ENCODE peak calls at places on chromosome 1, in six cellular contexts. X, J, P, I, Z and U are unnamed samples.

GRCh38 chr1:196607940-196608339 is 300 bp downstream of the KCNT2 start:
- DNase-seq in J (no peak), P (no peak), Z (no peak), I (no peak), X (peak; percentile 5), U (no peak)

GRCh38 chr1:207823880-207824566 is 72.2 kb downstream of the CD46 start:
- DNase-seq in P (peak; percentile 87), X (peak; percentile 98), J (peak; percentile 31), I (peak; percentile 35), Z (peak; percentile 60), U (no peak)

GRCh38 chr1:112383759-112384370 is 12.1 kb upstream of the CTTNBP2NL start:
- DNase-seq in J (no peak), Z (no peak), X (no peak), I (no peak), P (no peak), U (no peak)

GRCh38 chr1:186008920-186009737 is 274.9 kb downstream of the HMCN1 start:
- DNase-seq in J (no peak), P (no peak), Z (no peak), X (peak; percentile 98), I (no peak), U (no peak)

GRCh38 chr1:65890201-65890600 is 97.5 kb downstream of the PDE4B start:
- DNase-seq in J (no peak), Z (no peak), P (no peak), I (no peak), X (no peak), U (no peak)

GRCh38 chr1:162722036-162722435 is 68.5 kb upstream of the HSD17B7 start:
- DNase-seq in Z (no peak), P (no peak), J (no peak), I (no peak), X (no peak), U (no peak)

GRCh38 chr1:237799762-237800474 is 90.8 kb downstream of the ZP4 start:
- DNase-seq in I (peak; percentile 64), Z (peak; percentile 82), J (peak; percentile 72), P (no peak), X (no peak), U (peak; percentile 62)

GRCh38 chr1:227437495-227438008 is 119.3 kb upstream of the CDC42BPA start:
- DNase-seq in J (no peak), P (no peak), Z (no peak), I (no peak), X (peak; percentile 82), U (no peak)

GRCh38 chr1:163406787-163407186 is 85.0 kb downstream of the NUF2 start:
- DNase-seq in I (no peak), Z (no peak), X (peak; percentile 2), J (no peak), P (no peak), U (no peak)

GRCh38 chr1:33220701-33221384 is 35.4 kb upstream of the ZNF362 start:
- DNase-seq in Z (no peak), J (no peak), I (no peak), X (peak; percentile 56), P (no peak), U (peak; percentile 46)

GRCh38 chr1:54118704-54119103 is 34.1 kb downstream of the CDCP2 start:
- DNase-seq in P (no peak), I (no peak), J (no peak), Z (no peak), X (peak; percentile 44), U (no peak)

GRCh38 chr1:182173791-182174190 is 112.3 kb upstream of the ZNF648 start:
- DNase-seq in X (no peak), P (no peak), Z (no peak), I (no peak), J (no peak), U (no peak)

GRCh38 chr1:119795471-119795870 is 15.8 kb downstream of the REG4 start:
- DNase-seq in I (no peak), X (no peak), J (no peak), P (no peak), Z (no peak), U (no peak)

GRCh38 chr1:165409957-165410356 is 35.0 kb downstream of the RXRG start:
- DNase-seq in J (no peak), Z (no peak), X (no peak), I (no peak), P (no peak), U (no peak)

GRCh38 chr1:245094954-245095353 is 59.8 kb upstream of the KIF26B start:
- DNase-seq in Z (no peak), P (no peak), J (no peak), X (no peak), I (no peak), U (no peak)

GRCh38 chr1:92968138-92969032 is 7.1 kb upstream of the DIPK1A start:
- DNase-seq in P (no peak), I (no peak), Z (no peak), X (no peak), J (no peak), U (no peak)

GRCh38 chr1:217088521-217089221 is 365.4 kb upstream of the ESRRG start:
- DNase-seq in X (no peak), J (no peak), I (no peak), P (no peak), Z (no peak), U (no peak)

GRCh38 chr1:13583964-13584791 is 546 bp downstream of the PDPN start:
- DNase-seq in I (peak; percentile 40), P (no peak), X (peak; percentile 38), Z (peak; percentile 44), J (peak; percentile 68), U (no peak)

GRCh38 chr1:149962039-149962647 is 25.5 kb upstream of the MTMR11 start:
- DNase-seq in X (peak; percentile 90), P (peak; percentile 59), I (peak; percentile 57), J (peak; percentile 44), Z (peak; percentile 38), U (no peak)

GRCh38 chr1:3587133-3587733 is 24.1 kb downstream of the MEGF6 start:
- DNase-seq in Z (no peak), X (no peak), J (no peak), I (no peak), P (no peak), U (no peak)

GRCh38 chr1:26225033-26225831 is 8.8 kb upstream of the CEP85 start:
- DNase-seq in I (peak; percentile 70), Z (peak; percentile 84), J (peak; percentile 95), P (peak; percentile 50), X (peak; percentile 8), U (no peak)

GRCh38 chr1:209727785-209728184 is 23.1 kb downstream of the HSD11B1 start:
- DNase-seq in P (no peak), Z (no peak), X (no peak), I (no peak), J (no peak), U (no peak)

GRCh38 chr1:65595724-65596123 is 175.3 kb downstream of the LEPR start:
- DNase-seq in Z (no peak), X (no peak), I (no peak), J (no peak), P (no peak), U (no peak)

GRCh38 chr1:57142999-57143398 is 177.2 kb upstream of the C8B start:
- DNase-seq in P (no peak), Z (no peak), X (no peak), I (no peak), J (no peak), U (no peak)

GRCh38 chr1:109398343-109399225 is 866 bp upstream of the SORT1 start:
- DNase-seq in I (no peak), J (no peak), X (no peak), Z (no peak), P (no peak), U (no peak)

GRCh38 chr1:207813513-207813881 is 61.6 kb downstream of the CD46 start:
- DNase-seq in J (no peak), X (no peak), P (no peak), Z (no peak), I (no peak), U (no peak)

DNA sequence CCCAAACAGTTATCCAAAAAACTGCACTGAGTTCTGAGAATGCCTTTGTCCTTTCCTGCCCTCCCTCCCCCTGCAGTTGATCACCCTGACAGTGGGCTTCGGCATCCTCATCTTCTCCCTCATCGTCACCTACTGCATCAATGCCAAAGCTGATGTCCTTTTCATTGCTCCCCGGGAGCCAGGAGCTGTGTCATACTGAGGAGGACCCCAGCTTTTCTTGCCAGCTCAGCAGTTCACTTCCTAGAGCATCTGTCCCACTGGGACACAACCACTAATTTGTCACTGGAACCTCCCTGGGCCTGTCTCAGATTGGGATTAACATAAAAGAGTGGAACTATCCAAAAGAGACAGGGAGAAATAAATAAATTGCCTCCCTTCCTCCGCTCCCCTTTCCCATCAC is 8.8 kb upstream of the NHLH1 start:
- DNase-seq in I (no peak), X (no peak), P (no peak), J (no peak), Z (no peak), U (no peak)
- TF ChIP-seq CTCF in I (no peak), X (no peak), P (no peak), J (no peak), Z (no peak), U (no peak)

DNA sequence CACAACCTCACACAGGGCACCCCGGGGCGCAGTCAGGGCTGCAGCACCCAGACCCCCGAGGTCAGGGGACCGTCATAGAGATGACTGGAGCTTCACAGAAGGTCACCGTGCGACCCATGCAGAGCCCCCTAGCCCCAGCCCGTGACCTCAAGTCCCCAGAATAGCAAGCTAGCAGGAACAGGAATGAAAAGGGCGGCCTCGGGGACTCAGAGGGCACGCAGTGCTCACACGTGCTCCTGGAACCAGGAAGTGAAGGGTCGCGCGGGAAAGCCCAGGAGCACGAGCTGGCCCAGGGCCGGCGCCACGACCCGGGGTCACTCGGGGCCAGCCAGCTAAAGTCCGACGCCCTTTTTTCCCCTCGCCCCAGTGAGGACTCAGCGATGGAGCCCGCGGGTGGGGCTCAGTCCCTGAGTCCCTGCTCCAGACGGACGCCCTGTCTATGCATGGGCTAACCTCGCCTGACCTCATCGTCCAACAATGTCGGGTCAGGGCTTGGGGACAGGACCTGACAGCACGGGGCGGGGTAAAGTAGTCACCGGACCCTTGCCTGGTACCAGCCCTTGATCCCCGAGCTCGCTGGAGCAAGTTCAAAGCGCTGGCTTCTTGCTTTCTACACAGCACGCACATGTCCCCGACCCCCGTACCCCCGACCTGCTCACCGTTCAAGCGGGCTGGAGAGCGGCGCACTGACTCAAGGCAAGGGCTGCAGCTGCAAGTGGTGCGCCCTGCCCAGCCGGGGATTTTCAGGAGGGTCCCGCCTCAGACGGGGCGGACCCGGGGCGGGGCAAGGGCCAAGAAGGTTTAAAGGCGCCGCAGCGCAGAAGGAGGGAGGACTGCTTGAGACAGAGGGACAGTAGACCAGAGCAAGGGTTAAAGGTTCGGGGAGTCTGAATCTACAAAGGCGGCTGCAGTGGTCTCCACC is at the start of gene TAGLN2:
- DNase-seq in I (peak; percentile 80), J (peak; percentile 84), Z (peak; percentile 84), X (peak; percentile 90), P (peak; percentile 93), U (peak; percentile 99)
- TF ChIP-seq CTCF in I (no peak), J (no peak), Z (no peak), X (no peak), P (no peak), U (no peak)

DNA sequence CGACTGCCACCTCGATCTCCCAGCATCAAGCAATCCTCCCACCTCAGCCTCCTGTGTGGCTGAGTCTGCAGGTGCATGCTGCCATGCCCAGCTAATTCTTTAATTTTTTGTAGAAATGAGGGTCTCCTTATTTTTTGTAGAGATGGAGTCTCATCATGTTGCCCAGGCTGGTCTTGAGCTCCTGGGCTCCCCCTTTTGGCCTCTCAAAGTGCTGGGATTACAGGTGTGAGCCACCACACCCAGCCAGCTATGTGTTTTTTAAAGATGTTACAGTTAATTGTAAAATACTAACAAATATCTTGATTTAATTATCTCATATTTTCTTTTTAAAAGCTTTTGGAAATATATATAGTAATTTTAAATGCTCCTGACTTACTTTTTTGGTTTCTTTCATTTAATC is 181.3 kb upstream of the DMRTA2 start:
- DNase-seq in J (no peak), P (no peak), I (no peak), X (no peak), Z (no peak), U (no peak)
- TF ChIP-seq CTCF in J (no peak), P (no peak), I (no peak), X (no peak), Z (no peak), U (no peak)

GRCh38 chr1:204089044-204089751 is 16.3 kb downstream of the SOX13 start:
- DNase-seq in X (no peak), P (no peak), I (no peak), J (no peak), Z (no peak), U (no peak)
- TF ChIP-seq CTCF in X (no peak), P (no peak), I (no peak), J (no peak), Z (no peak), U (no peak)